ENCODE peak calls at places on chromosomes 16 and 17, in eight cellular contexts. One of them, this sample, is unnamed.

GRCh38 chr16:56354746-56355145 is 70.6 kb downstream of the AMFR start:
- DNase-seq in pons: no peak
- DNase-seq in GF-D8: no peak
- DNase-seq in activated CD4-positive, alpha-beta T cell treated with anti-CD3 and anti-CD28 coated beads for 48 hours: no peak
- DNase-seq in adipocyte: no peak
- DNase-seq in NCI-H1105: no peak
- DNase-seq in neural crest cell: no peak
- DNase-seq in activated CD8-positive, alpha-beta T cell treated with anti-CD3 and anti-CD28 coated beads for 36 hours: no peak
- DNase-seq in this sample: no peak

GRCh38 chr16:49158029-49158642 is 123.5 kb downstream of the CBLN1 start:
- DNase-seq in pons: no peak
- DNase-seq in GF-D8: no peak
- DNase-seq in activated CD4-positive, alpha-beta T cell treated with anti-CD3 and anti-CD28 coated beads for 48 hours: peak; percentile 7
- DNase-seq in adipocyte: peak; percentile 1
- DNase-seq in NCI-H1105: no peak
- DNase-seq in neural crest cell: peak; percentile 46
- DNase-seq in activated CD8-positive, alpha-beta T cell treated with anti-CD3 and anti-CD28 coated beads for 36 hours: peak; percentile 8
- DNase-seq in this sample: no peak

GRCh38 chr17:62870581-62870964 is 62.5 kb upstream of the MARCHF10 start:
- DNase-seq in pons: no peak
- DNase-seq in GF-D8: no peak
- DNase-seq in activated CD4-positive, alpha-beta T cell treated with anti-CD3 and anti-CD28 coated beads for 48 hours: no peak
- DNase-seq in adipocyte: no peak
- DNase-seq in NCI-H1105: no peak
- DNase-seq in neural crest cell: no peak
- DNase-seq in activated CD8-positive, alpha-beta T cell treated with anti-CD3 and anti-CD28 coated beads for 36 hours: no peak
- DNase-seq in this sample: no peak

GRCh38 chr16:84532299-84532724 is 27.9 kb upstream of the MEAK7 start:
- DNase-seq in pons: peak; percentile 30
- DNase-seq in GF-D8: no peak
- DNase-seq in activated CD4-positive, alpha-beta T cell treated with anti-CD3 and anti-CD28 coated beads for 48 hours: no peak
- DNase-seq in adipocyte: peak; percentile 92
- DNase-seq in NCI-H1105: no peak
- DNase-seq in neural crest cell: no peak
- DNase-seq in activated CD8-positive, alpha-beta T cell treated with anti-CD3 and anti-CD28 coated beads for 36 hours: no peak
- DNase-seq in this sample: peak; percentile 66

GRCh38 chr16:66150691-66151090 is 215.8 kb upstream of the CDH5 start:
- DNase-seq in pons: no peak
- DNase-seq in GF-D8: no peak
- DNase-seq in activated CD4-positive, alpha-beta T cell treated with anti-CD3 and anti-CD28 coated beads for 48 hours: no peak
- DNase-seq in adipocyte: peak; percentile 48
- DNase-seq in NCI-H1105: no peak
- DNase-seq in neural crest cell: no peak
- DNase-seq in activated CD8-positive, alpha-beta T cell treated with anti-CD3 and anti-CD28 coated beads for 36 hours: no peak
- DNase-seq in this sample: no peak

GRCh38 chr17:50575581-50576210 is 15.2 kb downstream of the CACNA1G start:
- DNase-seq in pons: no peak
- DNase-seq in GF-D8: no peak
- DNase-seq in activated CD4-positive, alpha-beta T cell treated with anti-CD3 and anti-CD28 coated beads for 48 hours: peak; percentile 28
- DNase-seq in adipocyte: no peak
- DNase-seq in NCI-H1105: peak; percentile 26
- DNase-seq in neural crest cell: no peak
- DNase-seq in activated CD8-positive, alpha-beta T cell treated with anti-CD3 and anti-CD28 coated beads for 36 hours: peak; percentile 25
- DNase-seq in this sample: peak; percentile 25

GRCh38 chr17:37605081-37605480 is 4.1 kb downstream of the SYNRG start:
- DNase-seq in pons: no peak
- DNase-seq in GF-D8: no peak
- DNase-seq in activated CD4-positive, alpha-beta T cell treated with anti-CD3 and anti-CD28 coated beads for 48 hours: no peak
- DNase-seq in adipocyte: peak; percentile 70
- DNase-seq in NCI-H1105: no peak
- DNase-seq in neural crest cell: no peak
- DNase-seq in activated CD8-positive, alpha-beta T cell treated with anti-CD3 and anti-CD28 coated beads for 36 hours: no peak
- DNase-seq in this sample: no peak

GRCh38 chr17:41800601-41801373 is 11.0 kb downstream of the P3H4 start:
- DNase-seq in pons: no peak
- DNase-seq in GF-D8: no peak
- DNase-seq in activated CD4-positive, alpha-beta T cell treated with anti-CD3 and anti-CD28 coated beads for 48 hours: no peak
- DNase-seq in adipocyte: peak; percentile 68
- DNase-seq in NCI-H1105: no peak
- DNase-seq in neural crest cell: no peak
- DNase-seq in activated CD8-positive, alpha-beta T cell treated with anti-CD3 and anti-CD28 coated beads for 36 hours: no peak
- DNase-seq in this sample: no peak

GRCh38 chr17:16916557-16916920 is 55.4 kb downstream of the TNFRSF13B start:
- DNase-seq in pons: no peak
- DNase-seq in GF-D8: no peak
- DNase-seq in activated CD4-positive, alpha-beta T cell treated with anti-CD3 and anti-CD28 coated beads for 48 hours: no peak
- DNase-seq in adipocyte: no peak
- DNase-seq in NCI-H1105: no peak
- DNase-seq in neural crest cell: no peak
- DNase-seq in activated CD8-positive, alpha-beta T cell treated with anti-CD3 and anti-CD28 coated beads for 36 hours: no peak
- DNase-seq in this sample: no peak

GRCh38 chr16:24858219-24859041 is 12.7 kb downstream of the SLC5A11 start:
- DNase-seq in pons: peak; percentile 50
- DNase-seq in GF-D8: no peak
- DNase-seq in activated CD4-positive, alpha-beta T cell treated with anti-CD3 and anti-CD28 coated beads for 48 hours: peak; percentile 67
- DNase-seq in adipocyte: peak; percentile 75
- DNase-seq in NCI-H1105: no peak
- DNase-seq in neural crest cell: peak; percentile 75
- DNase-seq in activated CD8-positive, alpha-beta T cell treated with anti-CD3 and anti-CD28 coated beads for 36 hours: peak; percentile 67
- DNase-seq in this sample: peak; percentile 68

GRCh38 chr17:50944054-50944901 is 78.1 kb upstream of the TOB1 start:
- DNase-seq in pons: peak; percentile 84
- DNase-seq in GF-D8: peak; percentile 74
- DNase-seq in activated CD4-positive, alpha-beta T cell treated with anti-CD3 and anti-CD28 coated beads for 48 hours: peak; percentile 85
- DNase-seq in adipocyte: peak; percentile 50
- DNase-seq in NCI-H1105: peak; percentile 43
- DNase-seq in neural crest cell: peak; percentile 72
- DNase-seq in activated CD8-positive, alpha-beta T cell treated with anti-CD3 and anti-CD28 coated beads for 36 hours: peak; percentile 89
- DNase-seq in this sample: peak; percentile 89

GRCh38 chr17:29155235-29155965 is 24.8 kb downstream of the MYO18A start:
- DNase-seq in pons: no peak
- DNase-seq in GF-D8: no peak
- DNase-seq in activated CD4-positive, alpha-beta T cell treated with anti-CD3 and anti-CD28 coated beads for 48 hours: peak; percentile 81
- DNase-seq in adipocyte: peak; percentile 61
- DNase-seq in NCI-H1105: no peak
- DNase-seq in neural crest cell: no peak
- DNase-seq in activated CD8-positive, alpha-beta T cell treated with anti-CD3 and anti-CD28 coated beads for 36 hours: peak; percentile 88
- DNase-seq in this sample: no peak

GRCh38 chr17:34842235-34842634 is 119.0 kb downstream of the CCT6B start:
- DNase-seq in pons: no peak
- DNase-seq in GF-D8: no peak
- DNase-seq in activated CD4-positive, alpha-beta T cell treated with anti-CD3 and anti-CD28 coated beads for 48 hours: no peak
- DNase-seq in adipocyte: no peak
- DNase-seq in NCI-H1105: no peak
- DNase-seq in neural crest cell: no peak
- DNase-seq in activated CD8-positive, alpha-beta T cell treated with anti-CD3 and anti-CD28 coated beads for 36 hours: no peak
- DNase-seq in this sample: no peak

GRCh38 chr17:45291170-45291805 is 25.5 kb downstream of the MAP3K14 start:
- DNase-seq in pons: peak; percentile 75
- DNase-seq in GF-D8: peak; percentile 57
- DNase-seq in activated CD4-positive, alpha-beta T cell treated with anti-CD3 and anti-CD28 coated beads for 48 hours: no peak
- DNase-seq in adipocyte: no peak
- DNase-seq in NCI-H1105: no peak
- DNase-seq in neural crest cell: no peak
- DNase-seq in activated CD8-positive, alpha-beta T cell treated with anti-CD3 and anti-CD28 coated beads for 36 hours: no peak
- DNase-seq in this sample: no peak

GRCh38 chr16:47904691-47905090 is 251.1 kb downstream of the ABCC12 start:
- DNase-seq in pons: no peak
- DNase-seq in GF-D8: no peak
- DNase-seq in activated CD4-positive, alpha-beta T cell treated with anti-CD3 and anti-CD28 coated beads for 48 hours: no peak
- DNase-seq in adipocyte: no peak
- DNase-seq in NCI-H1105: no peak
- DNase-seq in neural crest cell: no peak
- DNase-seq in activated CD8-positive, alpha-beta T cell treated with anti-CD3 and anti-CD28 coated beads for 36 hours: no peak
- DNase-seq in this sample: no peak

GRCh38 chr17:40550608-40551007 is 14.7 kb downstream of the CCR7 start:
- DNase-seq in pons: no peak
- DNase-seq in GF-D8: no peak
- DNase-seq in activated CD4-positive, alpha-beta T cell treated with anti-CD3 and anti-CD28 coated beads for 48 hours: peak; percentile 3
- DNase-seq in adipocyte: peak; percentile 79
- DNase-seq in NCI-H1105: no peak
- DNase-seq in neural crest cell: no peak
- DNase-seq in activated CD8-positive, alpha-beta T cell treated with anti-CD3 and anti-CD28 coated beads for 36 hours: no peak
- DNase-seq in this sample: peak; percentile 66

GRCh38 chr16:49592507-49593422 is 219.2 kb downstream of the C16orf78 start:
- DNase-seq in pons: no peak
- DNase-seq in GF-D8: no peak
- DNase-seq in activated CD4-positive, alpha-beta T cell treated with anti-CD3 and anti-CD28 coated beads for 48 hours: peak; percentile 59
- DNase-seq in adipocyte: peak; percentile 51
- DNase-seq in NCI-H1105: peak; percentile 64
- DNase-seq in neural crest cell: peak; percentile 45
- DNase-seq in activated CD8-positive, alpha-beta T cell treated with anti-CD3 and anti-CD28 coated beads for 36 hours: peak; percentile 62
- DNase-seq in this sample: no peak

GRCh38 chr17:32386844-32387243 is 36.9 kb downstream of the ZNF207 start:
- DNase-seq in pons: no peak
- DNase-seq in GF-D8: no peak
- DNase-seq in activated CD4-positive, alpha-beta T cell treated with anti-CD3 and anti-CD28 coated beads for 48 hours: no peak
- DNase-seq in adipocyte: no peak
- DNase-seq in NCI-H1105: no peak
- DNase-seq in neural crest cell: no peak
- DNase-seq in activated CD8-positive, alpha-beta T cell treated with anti-CD3 and anti-CD28 coated beads for 36 hours: no peak
- DNase-seq in this sample: no peak

GRCh38 chr16:30335598-30336474 is 19.3 kb downstream of the CD2BP2 start:
- DNase-seq in pons: peak; percentile 30
- DNase-seq in GF-D8: no peak
- DNase-seq in activated CD4-positive, alpha-beta T cell treated with anti-CD3 and anti-CD28 coated beads for 48 hours: peak; percentile 34
- DNase-seq in adipocyte: peak; percentile 25
- DNase-seq in NCI-H1105: no peak
- DNase-seq in neural crest cell: no peak
- DNase-seq in activated CD8-positive, alpha-beta T cell treated with anti-CD3 and anti-CD28 coated beads for 36 hours: peak; percentile 61
- DNase-seq in this sample: no peak

GRCh38 chr16:720507-720989 is 398 bp upstream of the ANTKMT start:
- DNase-seq in pons: peak; percentile 79
- DNase-seq in GF-D8: peak; percentile 72
- DNase-seq in activated CD4-positive, alpha-beta T cell treated with anti-CD3 and anti-CD28 coated beads for 48 hours: peak; percentile 67
- DNase-seq in adipocyte: peak; percentile 76
- DNase-seq in NCI-H1105: no peak
- DNase-seq in neural crest cell: peak; percentile 53
- DNase-seq in activated CD8-positive, alpha-beta T cell treated with anti-CD3 and anti-CD28 coated beads for 36 hours: peak; percentile 86
- DNase-seq in this sample: peak; percentile 57

GRCh38 chr16:1377406-1378010 is 25.8 kb downstream of the GNPTG start:
- DNase-seq in pons: peak; percentile 37
- DNase-seq in GF-D8: peak; percentile 4
- DNase-seq in activated CD4-positive, alpha-beta T cell treated with anti-CD3 and anti-CD28 coated beads for 48 hours: no peak
- DNase-seq in adipocyte: no peak
- DNase-seq in NCI-H1105: no peak
- DNase-seq in neural crest cell: no peak
- DNase-seq in activated CD8-positive, alpha-beta T cell treated with anti-CD3 and anti-CD28 coated beads for 36 hours: no peak
- DNase-seq in this sample: no peak

GRCh38 chr16:89143201-89143741 is 28.3 kb upstream of the CDH15 start:
- DNase-seq in pons: no peak
- DNase-seq in GF-D8: no peak
- DNase-seq in activated CD4-positive, alpha-beta T cell treated with anti-CD3 and anti-CD28 coated beads for 48 hours: no peak
- DNase-seq in adipocyte: no peak
- DNase-seq in NCI-H1105: no peak
- DNase-seq in neural crest cell: no peak
- DNase-seq in activated CD8-positive, alpha-beta T cell treated with anti-CD3 and anti-CD28 coated beads for 36 hours: no peak
- DNase-seq in this sample: peak; percentile 21

GRCh38 chr17:15213381-15214087 is 51.6 kb downstream of the PMP22 start:
- DNase-seq in pons: no peak
- DNase-seq in GF-D8: no peak
- DNase-seq in activated CD4-positive, alpha-beta T cell treated with anti-CD3 and anti-CD28 coated beads for 48 hours: no peak
- DNase-seq in adipocyte: peak; percentile 73
- DNase-seq in NCI-H1105: peak; percentile 11
- DNase-seq in neural crest cell: peak; percentile 29
- DNase-seq in activated CD8-positive, alpha-beta T cell treated with anti-CD3 and anti-CD28 coated beads for 36 hours: peak; percentile 7
- DNase-seq in this sample: no peak

GRCh38 chr17:33012522-33013033 is 20.9 kb downstream of the SPACA3 start:
- DNase-seq in pons: no peak
- DNase-seq in GF-D8: no peak
- DNase-seq in activated CD4-positive, alpha-beta T cell treated with anti-CD3 and anti-CD28 coated beads for 48 hours: no peak
- DNase-seq in adipocyte: peak; percentile 94
- DNase-seq in NCI-H1105: no peak
- DNase-seq in neural crest cell: no peak
- DNase-seq in activated CD8-positive, alpha-beta T cell treated with anti-CD3 and anti-CD28 coated beads for 36 hours: no peak
- DNase-seq in this sample: no peak

GRCh38 chr17:48610282-48611211 is at the start of gene HOXB7:
- DNase-seq in pons: no peak
- DNase-seq in GF-D8: no peak
- DNase-seq in activated CD4-positive, alpha-beta T cell treated with anti-CD3 and anti-CD28 coated beads for 48 hours: peak; percentile 81
- DNase-seq in adipocyte: no peak
- DNase-seq in NCI-H1105: peak; percentile 53
- DNase-seq in neural crest cell: no peak
- DNase-seq in activated CD8-positive, alpha-beta T cell treated with anti-CD3 and anti-CD28 coated beads for 36 hours: peak; percentile 81
- DNase-seq in this sample: peak; percentile 75

GRCh38 chr16:58501242-58502131 is 1.5 kb downstream of the NDRG4 start:
- DNase-seq in pons: no peak
- DNase-seq in GF-D8: no peak
- DNase-seq in activated CD4-positive, alpha-beta T cell treated with anti-CD3 and anti-CD28 coated beads for 48 hours: peak; percentile 54
- DNase-seq in adipocyte: peak; percentile 41
- DNase-seq in NCI-H1105: peak; percentile 41
- DNase-seq in neural crest cell: no peak
- DNase-seq in activated CD8-positive, alpha-beta T cell treated with anti-CD3 and anti-CD28 coated beads for 36 hours: peak; percentile 52
- DNase-seq in this sample: no peak

GRCh38 chr17:78255953-78256704 is 24.7 kb downstream of the TMEM235 start:
- DNase-seq in pons: no peak
- DNase-seq in GF-D8: no peak
- DNase-seq in activated CD4-positive, alpha-beta T cell treated with anti-CD3 and anti-CD28 coated beads for 48 hours: no peak
- DNase-seq in adipocyte: no peak
- DNase-seq in NCI-H1105: no peak
- DNase-seq in neural crest cell: no peak
- DNase-seq in activated CD8-positive, alpha-beta T cell treated with anti-CD3 and anti-CD28 coated beads for 36 hours: no peak
- DNase-seq in this sample: no peak

GRCh38 chr17:27657620-27658019 is 26.6 kb downstream of the LGALS9 start:
- DNase-seq in pons: no peak
- DNase-seq in GF-D8: no peak
- DNase-seq in activated CD4-positive, alpha-beta T cell treated with anti-CD3 and anti-CD28 coated beads for 48 hours: peak; percentile 21
- DNase-seq in adipocyte: peak; percentile 26
- DNase-seq in NCI-H1105: no peak
- DNase-seq in neural crest cell: no peak
- DNase-seq in activated CD8-positive, alpha-beta T cell treated with anti-CD3 and anti-CD28 coated beads for 36 hours: peak; percentile 32
- DNase-seq in this sample: no peak

GRCh38 chr17:848402-848801 is 66.2 kb downstream of the MRM3 start:
- DNase-seq in pons: no peak
- DNase-seq in GF-D8: no peak
- DNase-seq in activated CD4-positive, alpha-beta T cell treated with anti-CD3 and anti-CD28 coated beads for 48 hours: no peak
- DNase-seq in adipocyte: no peak
- DNase-seq in NCI-H1105: no peak
- DNase-seq in neural crest cell: no peak
- DNase-seq in activated CD8-positive, alpha-beta T cell treated with anti-CD3 and anti-CD28 coated beads for 36 hours: no peak
- DNase-seq in this sample: no peak

GRCh38 chr16:46573008-46573833 is 48.0 kb downstream of the SHCBP1 start:
- DNase-seq in pons: no peak
- DNase-seq in GF-D8: peak; percentile 7
- DNase-seq in activated CD4-positive, alpha-beta T cell treated with anti-CD3 and anti-CD28 coated beads for 48 hours: no peak
- DNase-seq in adipocyte: peak; percentile 50
- DNase-seq in NCI-H1105: no peak
- DNase-seq in neural crest cell: no peak
- DNase-seq in activated CD8-positive, alpha-beta T cell treated with anti-CD3 and anti-CD28 coated beads for 36 hours: peak; percentile 12
- DNase-seq in this sample: no peak

GRCh38 chr17:47789611-47790520 is 31.7 kb downstream of the OSBPL7 start:
- DNase-seq in pons: peak; percentile 15
- DNase-seq in GF-D8: no peak
- DNase-seq in activated CD4-positive, alpha-beta T cell treated with anti-CD3 and anti-CD28 coated beads for 48 hours: peak; percentile 73
- DNase-seq in adipocyte: peak; percentile 78
- DNase-seq in NCI-H1105: peak; percentile 58
- DNase-seq in neural crest cell: peak; percentile 55
- DNase-seq in activated CD8-positive, alpha-beta T cell treated with anti-CD3 and anti-CD28 coated beads for 36 hours: peak; percentile 70
- DNase-seq in this sample: peak; percentile 72

GRCh38 chr17:15409721-15410247 is 57.6 kb downstream of the CDRT4 start:
- DNase-seq in pons: peak; percentile 60
- DNase-seq in GF-D8: no peak
- DNase-seq in activated CD4-positive, alpha-beta T cell treated with anti-CD3 and anti-CD28 coated beads for 48 hours: no peak
- DNase-seq in adipocyte: peak; percentile 92
- DNase-seq in NCI-H1105: no peak
- DNase-seq in neural crest cell: no peak
- DNase-seq in activated CD8-positive, alpha-beta T cell treated with anti-CD3 and anti-CD28 coated beads for 36 hours: no peak
- DNase-seq in this sample: peak; percentile 70

GRCh38 chr17:4599505-4600281 is 15.4 kb downstream of the SMTNL2 start:
- DNase-seq in pons: no peak
- DNase-seq in GF-D8: no peak
- DNase-seq in activated CD4-positive, alpha-beta T cell treated with anti-CD3 and anti-CD28 coated beads for 48 hours: no peak
- DNase-seq in adipocyte: peak; percentile 44
- DNase-seq in NCI-H1105: no peak
- DNase-seq in neural crest cell: no peak
- DNase-seq in activated CD8-positive, alpha-beta T cell treated with anti-CD3 and anti-CD28 coated beads for 36 hours: no peak
- DNase-seq in this sample: peak; percentile 82

GRCh38 chr16:85750827-85751641 is at the start of gene C16orf74:
- DNase-seq in pons: no peak
- DNase-seq in GF-D8: no peak
- DNase-seq in activated CD4-positive, alpha-beta T cell treated with anti-CD3 and anti-CD28 coated beads for 48 hours: peak; percentile 17
- DNase-seq in adipocyte: peak; percentile 82
- DNase-seq in NCI-H1105: no peak
- DNase-seq in neural crest cell: peak; percentile 23
- DNase-seq in activated CD8-positive, alpha-beta T cell treated with anti-CD3 and anti-CD28 coated beads for 36 hours: no peak
- DNase-seq in this sample: peak; percentile 74